ENCODE peak calls at places on chromosomes 4 and X, in four cellular contexts. H, Q, V and U are unnamed samples.

GRCh38 chr4:30696195-30696594 is 24.0 kb upstream of the PCDH7 start:
- DNase-seq in Q (no peak), V (no peak), H (no peak), U (no peak)

GRCh38 chrX:147736045-147736444 is 175.7 kb upstream of the FMR1 start:
- DNase-seq in H (no peak), V (no peak), Q (no peak), U (no peak)

GRCh38 chr4:153722036-153722435 is 37.8 kb downstream of the RNF175 start:
- DNase-seq in V (no peak), H (no peak), Q (no peak), U (no peak)

GRCh38 chr4:40124690-40125089 is 68.0 kb downstream of the N4BP2 start:
- DNase-seq in H (no peak), V (no peak), Q (no peak), U (no peak)

GRCh38 chr4:89797117-89797516 is 39.8 kb downstream of the SNCA start:
- DNase-seq in V (no peak), H (no peak), Q (no peak), U (no peak)

GRCh38 chrX:38612281-38612680 is 50.9 kb downstream of the TSPAN7 start:
- DNase-seq in V (no peak), H (no peak), Q (no peak), U (no peak)

GRCh38 chr4:61445374-61446063 is 245.4 kb downstream of the ADGRL3 start:
- DNase-seq in Q (no peak), H (no peak), V (no peak), U (no peak)

GRCh38 chr4:76779740-76780459 is 118.0 kb downstream of the SOWAHB start:
- DNase-seq in H (no peak), V (no peak), Q (no peak), U (no peak)

DNA sequence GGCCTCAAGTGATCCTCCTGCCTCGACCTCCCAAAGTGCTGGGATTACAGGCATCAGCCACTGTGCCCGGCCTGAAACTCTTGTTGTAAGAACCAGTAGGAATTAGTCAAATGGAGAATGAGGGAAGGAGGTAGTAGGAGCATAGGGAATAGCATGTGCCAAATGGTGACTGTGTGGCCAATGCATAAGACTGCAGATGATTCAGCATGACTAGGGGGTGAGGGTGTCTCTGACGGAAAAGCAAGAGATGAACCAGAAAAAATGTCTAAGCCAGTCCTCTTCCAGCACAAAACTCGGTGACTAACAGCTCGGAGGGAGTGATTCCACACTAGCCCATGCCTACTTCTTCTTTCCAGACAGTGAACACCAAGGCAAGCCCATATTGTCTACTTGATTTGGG is 58.2 kb upstream of the DUSP21 start:
- DNase-seq in Q (no peak), V (no peak), H (no peak), U (no peak)
- TF ChIP-seq JUND in Q (no peak), V (no peak), H (peak; percentile 28), U (no peak)

GRCh38 chrX:35288657-35289056 is 346.1 kb downstream of the FAM47B start:
- DNase-seq in V (no peak), Q (no peak), H (no peak), U (no peak)
- TF ChIP-seq JUND in V (no peak), Q (no peak), H (no peak), U (no peak)

GRCh38 chr4:181350578-181351420 is 892.4 kb upstream of the TENM3 start:
- DNase-seq in H (no peak), Q (no peak), V (no peak), U (no peak)
- TF ChIP-seq JUND in H (no peak), Q (no peak), V (no peak), U (no peak)

DNA sequence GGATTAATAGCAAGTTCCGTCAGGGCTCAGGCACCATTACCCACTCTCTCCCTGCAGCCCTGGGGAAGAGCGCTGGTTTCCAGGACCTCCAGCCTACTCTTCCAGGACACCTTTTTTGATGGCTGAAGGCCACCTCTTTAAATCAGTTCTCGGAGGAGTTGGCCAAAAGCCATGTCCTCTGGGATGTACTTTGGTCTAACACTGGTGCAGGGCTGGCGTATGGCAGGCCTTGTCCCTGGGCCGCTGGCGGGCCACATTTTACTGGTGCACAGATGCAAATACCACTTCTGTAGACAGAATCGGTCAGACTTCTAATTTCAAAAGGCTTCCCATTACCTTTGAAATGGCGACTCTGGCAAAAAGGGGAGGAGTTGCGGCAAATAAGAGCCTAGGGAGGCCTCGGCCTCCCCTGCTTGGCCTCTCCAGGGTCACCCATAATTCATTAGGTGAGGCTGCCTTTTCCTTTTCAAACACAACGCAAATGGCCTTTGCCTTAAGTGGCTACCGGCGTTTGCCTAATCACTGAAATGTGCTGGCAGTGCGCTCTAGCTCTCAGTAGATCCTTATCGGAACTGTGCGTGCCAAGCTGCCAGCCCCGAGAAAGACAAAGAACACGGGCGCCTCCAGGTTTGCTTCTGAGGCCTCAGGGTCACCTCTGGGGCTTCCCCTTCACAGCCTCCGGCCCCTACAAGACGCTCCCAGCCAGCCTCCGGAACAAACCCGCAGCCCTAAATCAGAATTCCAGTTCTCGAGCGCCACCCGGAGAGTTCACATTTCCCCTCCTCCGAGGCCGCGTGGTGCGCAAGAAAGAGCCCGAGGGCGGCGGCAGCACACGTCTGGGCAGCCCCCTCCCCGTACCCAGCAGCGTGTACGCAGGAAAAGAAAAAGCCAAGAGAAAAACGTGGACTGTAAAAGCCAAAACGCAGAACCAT is 76.2 kb upstream of the BCOR start:
- DNase-seq in V (peak; percentile 72), H (peak; percentile 48), Q (no peak), U (peak; percentile 69)
- TF ChIP-seq JUND in V (no peak), H (no peak), Q (no peak), U (no peak)

GRCh38 chrX:128769511-128769910 is 717.3 kb upstream of the ACTRT1 start:
- DNase-seq in H (no peak), V (no peak), Q (no peak), U (no peak)
- TF ChIP-seq JUND in H (no peak), V (no peak), Q (no peak), U (no peak)

GRCh38 chr4:52822583-52823477 is 39.3 kb upstream of the RASL11B start:
- DNase-seq in Q (no peak), H (no peak), V (peak; percentile 41), U (no peak)
- TF ChIP-seq JUND in Q (no peak), H (no peak), V (no peak), U (no peak)